ENCODE peak calls at places on chromosomes 13 and 19, in seven cellular contexts. S is NCI-H1105 treated with DMSO at 0.1 percent for 48 hours, O is NCI-H2029 treated with DMSO at 0.1 percent for 48 hours, C is ecto neural progenitor cell, B is GM06990, X is GM23338, J is hypothalamus. T is an unnamed sample.
A peak's percentile ranks its signal among the peaks of the same experiment; 100 is the strongest.

GRCh38 chr19:15199652-15200574 is 882 bp downstream of the NOTCH3 start:
- DNase-seq in S (peak; percentile 9), O (no peak), C (peak; percentile 89), B (no peak), X (peak; percentile 91), J (no peak), T (no peak)

GRCh38 chr19:45069056-45069455 is 7.2 kb downstream of the ZNF296 start:
- DNase-seq in S (no peak), O (no peak), C (peak; percentile 60), B (no peak), X (peak; percentile 65), J (no peak), T (no peak)

GRCh38 chr19:14686411-14686810 is 3.4 kb upstream of the ZNF333 start:
- DNase-seq in S (no peak), O (peak; percentile 8), C (no peak), B (peak; percentile 17), X (peak; percentile 61), J (no peak), T (no peak)

GRCh38 chr13:43057653-43058317 is 34.4 kb downstream of the DNAJC15 start:
- DNase-seq in S (peak; percentile 58), O (no peak), C (no peak), B (no peak), X (peak; percentile 27), J (no peak), T (no peak)

GRCh38 chr19:46821512-46822359 is 28.9 kb downstream of the AP2S1 start:
- DNase-seq in S (no peak), O (no peak), C (no peak), B (peak; percentile 75), X (no peak), J (no peak), T (peak; percentile 52)

GRCh38 chr19:10915511-10916091 is 12.8 kb downstream of the YIPF2 start:
- DNase-seq in S (no peak), O (no peak), C (no peak), B (no peak), X (no peak), J (no peak), T (no peak)

GRCh38 chr13:60756306-60756705 is 359.3 kb downstream of the TDRD3 start:
- DNase-seq in S (no peak), O (no peak), C (no peak), B (no peak), X (peak; percentile 24), J (no peak), T (no peak)

GRCh38 chr19:2602391-2603181 is 99.9 kb downstream of the GNG7 start:
- DNase-seq in S (no peak), O (peak; percentile 27), C (peak; percentile 74), B (no peak), X (peak; percentile 84), J (no peak), T (no peak)